ENCODE peak calls at places on chromosomes 11 and 22, in nine cellular contexts. C is CD4-positive, alpha-beta memory T cell; Y is GM23248; D is Peyer's patch; L is HAP-1; K is heart left ventricle; E is BJ; H is sigmoid colon; P is body of pancreas. N is an unnamed sample.

GRCh38 chr22:28187612-28188011 is 268.6 kb upstream of the PITPNB start:
- DNase-seq in Y (no peak), P (no peak), C (no peak), E (no peak), H (no peak), L (peak; percentile 58), K (no peak), D (no peak), N (no peak)

GRCh38 chr22:47995718-47996117 is 1233.3 kb downstream of the TBC1D22A start:
- DNase-seq in Y (no peak), L (no peak), K (no peak), P (no peak), D (no peak), H (no peak), C (no peak), E (no peak), N (no peak)

GRCh38 chr11:71936825-71937224 is 8.0 kb downstream of the RNF121 start:
- DNase-seq in H (no peak), P (no peak), K (no peak), D (no peak), Y (peak; percentile 5), L (no peak), E (no peak), C (no peak), N (no peak)

GRCh38 chr22:48968201-48968959 is 859.3 kb downstream of the BRD1 start:
- DNase-seq in P (peak; percentile 29), K (no peak), L (no peak), E (no peak), C (no peak), Y (no peak), D (no peak), H (no peak), N (peak; percentile 73)

GRCh38 chr22:31496735-31497146 is 405 bp downstream of the SFI1 start:
- DNase-seq in D (peak; percentile 74), E (no peak), H (peak; percentile 76), L (no peak), Y (peak; percentile 60), C (no peak), P (no peak), K (peak; percentile 35), N (no peak)

GRCh38 chr11:66800720-66801428 is 42.4 kb upstream of the RCE1 start:
- DNase-seq in K (no peak), L (no peak), H (no peak), P (no peak), E (no peak), Y (no peak), D (no peak), C (no peak), N (no peak)

GRCh38 chr11:67364783-67365525 is 8.4 kb downstream of the CLCF1 start:
- DNase-seq in P (no peak), K (no peak), D (peak; percentile 65), E (no peak), C (no peak), Y (no peak), L (no peak), H (no peak), N (no peak)

GRCh38 chr11:14809466-14809865 is 82.6 kb downstream of the CYP2R1 start:
- DNase-seq in H (no peak), L (peak; percentile 58), Y (peak; percentile 1), C (no peak), K (no peak), E (no peak), P (no peak), D (no peak), N (no peak)

GRCh38 chr22:28942801-28943500 is 59.6 kb downstream of the ZNRF3 start:
- DNase-seq in K (no peak), L (no peak), D (no peak), P (no peak), C (no peak), Y (no peak), E (no peak), H (no peak), N (no peak)

GRCh38 chr11:119518746-119519382 is 95.9 kb upstream of the THY1 start:
- DNase-seq in P (no peak), K (no peak), D (no peak), L (no peak), H (no peak), E (no peak), C (no peak), Y (peak; percentile 58), N (peak; percentile 86)

GRCh38 chr22:43177479-43177878 is 9.5 kb downstream of the TTLL12 start:
- DNase-seq in D (no peak), E (no peak), L (no peak), P (no peak), K (no peak), C (no peak), Y (no peak), H (no peak), N (no peak)

GRCh38 chr11:134999490-135000066 is 587.5 kb upstream of the B3GAT1 start:
- DNase-seq in D (no peak), K (no peak), Y (no peak), H (no peak), P (no peak), E (no peak), L (no peak), C (no peak), N (no peak)

GRCh38 chr11:118263694-118264567 is at the start of gene MPZL2:
- DNase-seq in P (peak; percentile 76), C (no peak), H (no peak), K (peak; percentile 39), Y (peak; percentile 11), E (no peak), D (peak; percentile 77), L (no peak), N (peak; percentile 38)

GRCh38 chr11:57290288-57290687 is 34.5 kb downstream of the TNKS1BP1 start:
- DNase-seq in E (no peak), Y (peak; percentile 83), D (no peak), H (no peak), P (no peak), C (no peak), L (no peak), K (no peak), N (no peak)

GRCh38 chr11:48170176-48170839 is 46.3 kb upstream of the OR4B1 start:
- DNase-seq in H (no peak), E (no peak), K (peak; percentile 63), L (no peak), Y (peak; percentile 29), P (no peak), C (no peak), D (no peak), N (no peak)

GRCh38 chr11:105867742-105868141 is 154.3 kb downstream of the MSANTD4 start:
- DNase-seq in P (no peak), D (no peak), L (no peak), C (no peak), H (no peak), Y (no peak), K (no peak), E (no peak), N (no peak)

DNA sequence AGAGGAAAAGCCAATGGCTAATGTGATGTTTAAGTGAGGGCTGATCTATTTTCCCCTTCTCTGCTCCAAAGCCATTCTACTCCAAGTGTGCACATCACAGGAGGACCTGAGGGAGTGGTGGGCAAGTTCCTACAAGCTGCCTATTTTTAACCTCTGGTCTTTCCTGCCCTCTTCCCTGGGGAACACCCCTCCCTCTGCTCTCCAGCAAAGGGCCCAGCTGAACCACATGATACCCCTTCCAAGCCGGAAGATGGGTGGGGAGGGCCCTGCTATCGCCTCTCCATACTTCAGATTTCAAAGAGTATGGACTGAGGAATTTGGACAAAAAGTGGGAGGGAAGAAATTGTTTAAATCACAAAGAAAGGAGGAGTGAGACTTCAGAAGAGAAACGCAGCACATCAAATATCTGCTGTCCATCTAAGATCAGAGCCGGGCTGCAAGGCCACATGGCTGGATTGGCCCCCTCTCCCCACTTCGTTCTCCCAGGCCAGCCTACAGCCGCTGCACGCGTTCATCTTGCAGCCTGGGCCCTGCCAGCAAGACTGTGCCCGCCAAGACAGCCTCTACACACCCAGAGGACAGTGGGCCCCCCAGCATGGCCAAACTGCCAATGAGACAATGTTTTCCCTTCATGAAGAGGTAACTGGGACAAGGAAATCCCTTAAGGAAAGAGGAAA is 77.5 kb downstream of the MICAL3 start:
- DNase-seq in C (no peak), P (no peak), D (no peak), L (no peak), Y (no peak), K (peak; percentile 52), E (no peak), H (peak; percentile 52), N (no peak)
- H3K4me3 ChIP-seq in C (no peak overlapping the region), P (no peak overlapping the region), D (no peak overlapping the region), L (no peak overlapping the region), Y (no peak overlapping the region), K (no peak overlapping the region), E (no peak overlapping the region), H (no peak overlapping the region), N (no peak overlapping the region)

DNA sequence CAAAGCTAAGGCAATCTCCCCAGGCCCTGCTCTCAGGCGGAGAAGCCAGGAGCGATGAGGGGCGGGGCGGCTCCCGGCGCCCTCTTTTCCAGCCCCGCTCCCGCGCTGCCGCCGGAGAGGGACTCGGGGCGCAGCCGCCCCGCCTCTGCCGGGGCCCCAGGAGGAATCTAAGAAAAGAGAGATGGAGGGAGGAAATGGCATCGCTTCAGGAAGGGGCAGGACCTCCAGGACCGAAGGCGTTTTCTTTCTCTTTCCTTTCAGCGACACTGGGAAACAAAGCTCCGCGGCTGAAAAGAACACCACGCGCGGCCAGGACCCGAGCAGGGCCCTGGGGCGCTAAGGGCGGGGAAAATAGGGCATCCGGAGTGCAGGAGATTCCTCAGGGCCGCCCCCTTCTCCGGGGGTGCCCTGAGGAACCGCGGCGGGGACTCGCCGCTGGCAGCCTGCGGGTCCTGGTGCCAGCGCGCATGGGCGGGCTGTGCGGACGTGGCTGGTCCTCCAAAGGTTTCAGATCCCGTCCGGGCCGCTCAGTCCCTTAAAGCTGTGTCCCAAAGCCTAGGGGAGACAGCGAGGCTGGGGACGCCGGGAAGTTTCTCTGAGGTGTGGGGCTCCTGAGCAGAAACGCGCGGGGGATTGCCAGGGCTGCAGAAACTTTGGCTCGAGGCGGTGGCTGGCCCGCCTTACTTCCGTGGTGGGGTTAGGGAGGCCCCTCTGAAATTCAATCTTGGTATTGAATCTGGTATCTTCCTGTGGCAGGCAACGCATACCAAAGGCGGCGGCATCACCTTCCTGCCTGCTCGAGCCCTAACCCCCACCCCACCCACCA is 2.8 kb upstream of the BSX start:
- DNase-seq in E (no peak), D (no peak), Y (peak; percentile 64), K (no peak), C (no peak), L (no peak), H (peak; percentile 63), P (no peak), N (peak; percentile 80)
- H3K27me3 ChIP-seq in E (peaks cover 45% of the 10 kb centered on the region), D (no peaks in the 10 kb centered on the region), Y (peaks cover 71% of the 10 kb centered on the region), K (peaks cover 85% of the 10 kb centered on the region), C (peaks cover 66% of the 10 kb centered on the region), L (peaks cover 73% of the 10 kb centered on the region), H (peaks cover 40% of the 10 kb centered on the region), P (peaks cover 46% of the 10 kb centered on the region), N (peaks cover 80% of the 10 kb centered on the region)

DNA sequence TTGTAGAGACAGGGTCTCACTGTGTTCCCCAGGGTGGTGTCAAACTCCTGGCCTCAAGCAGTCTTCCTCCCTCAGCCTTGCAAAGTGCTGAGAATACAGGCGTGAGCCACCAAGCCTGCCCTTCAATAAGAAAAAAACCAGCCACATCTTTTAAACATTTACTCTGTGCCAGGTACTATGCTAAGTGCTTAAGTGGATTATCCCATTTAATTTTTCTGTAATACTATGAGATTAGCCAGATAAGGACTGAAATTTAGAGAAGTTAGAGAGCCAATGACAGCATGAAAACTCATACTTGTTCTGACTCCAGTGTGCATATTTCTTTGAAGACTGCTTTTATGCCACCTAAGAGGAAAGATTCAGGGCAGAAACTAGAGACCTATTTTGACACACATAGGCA is 35.7 kb downstream of the PPME1 start:
- DNase-seq in K (no peak), L (no peak), C (no peak), D (no peak), P (no peak), H (no peak), Y (no peak), E (no peak), N (no peak)
- H3K36me3 ChIP-seq in K (peaks cover 63% of the 10 kb centered on the region), L (peaks cover 16% of the 10 kb centered on the region), C (peaks cover 13% of the 10 kb centered on the region), D (no peaks in the 10 kb centered on the region), P (no peaks in the 10 kb centered on the region), H (peaks cover 18% of the 10 kb centered on the region), Y (peaks cover 52% of the 10 kb centered on the region), E (peaks cover 7% of the 10 kb centered on the region), N (peaks cover 1% of the 10 kb centered on the region)

GRCh38 chr11:33899383-33900037 is 7.6 kb upstream of the LMO2 start:
- DNase-seq in Y (peak; percentile 93), P (peak; percentile 33), K (peak; percentile 86), E (peak; percentile 15), D (peak; percentile 78), L (no peak), C (no peak), H (peak; percentile 92), N (no peak)
- H3K4me3 ChIP-seq in Y (no peak overlapping the region), P (no peak overlapping the region), K (no peak overlapping the region), E (no peak overlapping the region), D (no peak overlapping the region), L (no peak overlapping the region), C (no peak overlapping the region), H (no peak overlapping the region), N (no peak overlapping the region)

N was measured in H7.